ENCODE peak calls at places on chromosomes 5 and 9, in seven cellular contexts. B, W, L, A, O, M and N are unnamed samples.

GRCh38 chr9:85401998-85402397 is 339.8 kb downstream of the AGTPBP1 start:
- DNase-seq in B (no peak), W (no peak), L (no peak), A (no peak), O (no peak), M (no peak), N (no peak)

GRCh38 chr5:6319116-6319515 is 59.2 kb downstream of the MED10 start:
- DNase-seq in B (no peak), W (no peak), L (no peak), A (no peak), O (no peak), M (no peak), N (no peak)

GRCh38 chr9:16921855-16922254 is 51.4 kb upstream of the BNC2 start:
- DNase-seq in B (no peak), W (no peak), L (no peak), A (no peak), O (no peak), M (no peak), N (no peak)

GRCh38 chr5:72465601-72466563 is 41.3 kb downstream of the ZNF366 start:
- DNase-seq in B (no peak), W (no peak), L (no peak), A (no peak), O (no peak), M (no peak), N (peak)

GRCh38 chr5:52181403-52181802 is 606.3 kb upstream of the ITGA1 start:
- DNase-seq in B (no peak), W (no peak), L (no peak), A (no peak), O (no peak), M (no peak), N (no peak)

GRCh38 chr5:142806769-142807377 is 36.7 kb downstream of the ARHGAP26 start:
- DNase-seq in B (no peak), W (no peak), L (no peak), A (peak), O (no peak), M (no peak), N (no peak)

GRCh38 chr9:36940881-36941280 is 93.2 kb downstream of the PAX5 start:
- DNase-seq in B (no peak), W (no peak), L (no peak), A (no peak), O (no peak), M (peak), N (no peak)

GRCh38 chr9:113530942-113531341 is 67.4 kb downstream of the RGS3 start:
- DNase-seq in B (no peak), W (no peak), L (no peak), A (no peak), O (no peak), M (no peak), N (no peak)

GRCh38 chr9:112380102-112380581 is at the start of gene HSDL2:
- DNase-seq in B (no peak), W (peak), L (no peak), A (no peak), O (no peak), M (no peak), N (no peak)

GRCh38 chr5:40842351-40842750 is 1.2 kb downstream of the CARD6 start:
- DNase-seq in B (no peak), W (no peak), L (no peak), A (no peak), O (no peak), M (no peak), N (no peak)

GRCh38 chr5:109455598-109456096 is 45.9 kb upstream of the PJA2 start:
- DNase-seq in B (peak), W (no peak), L (peak), A (no peak), O (no peak), M (no peak), N (no peak)

GRCh38 chr5:74542477-74542876 is 98.1 kb downstream of the ENC1 start:
- DNase-seq in B (no peak), W (no peak), L (no peak), A (no peak), O (no peak), M (no peak), N (no peak)

GRCh38 chr5:10111575-10111974 is 138.1 kb downstream of the ATPSCKMT start:
- DNase-seq in B (peak), W (no peak), L (no peak), A (no peak), O (no peak), M (no peak), N (no peak)

GRCh38 chr9:21903380-21903965 is 90.7 kb downstream of the CDKN2A start:
- DNase-seq in B (no peak), W (no peak), L (no peak), A (no peak), O (no peak), M (no peak), N (no peak)

GRCh38 chr9:131018621-131019020 is 9.6 kb downstream of the LAMC3 start:
- DNase-seq in B (no peak), W (no peak), L (no peak), A (peak), O (no peak), M (no peak), N (no peak)

GRCh38 chr5:78467744-78468357 is 107.4 kb downstream of the SCAMP1 start:
- DNase-seq in B (peak), W (no peak), L (no peak), A (peak), O (no peak), M (no peak), N (no peak)

GRCh38 chr9:3880851-3881250 is 355.1 kb upstream of the RFX3 start:
- DNase-seq in B (no peak), W (no peak), L (no peak), A (no peak), O (no peak), M (no peak), N (no peak)

GRCh38 chr9:109733690-109734089 is 46.3 kb upstream of the PALM2AKAP2 start:
- DNase-seq in B (no peak), W (no peak), L (no peak), A (no peak), O (no peak), M (no peak), N (no peak)

GRCh38 chr5:61678966-61679365 is 346.9 kb downstream of the ZSWIM6 start:
- DNase-seq in B (no peak), W (no peak), L (no peak), A (peak), O (no peak), M (peak), N (no peak)

GRCh38 chr5:72485366-72486052 is 21.7 kb downstream of the ZNF366 start:
- DNase-seq in B (no peak), W (no peak), L (no peak), A (no peak), O (no peak), M (no peak), N (no peak)

GRCh38 chr5:171419663-171420428 is 399 bp downstream of the FGF18 start:
- DNase-seq in B (no peak), W (peak), L (peak), A (peak), O (no peak), M (peak), N (no peak)